ENCODE peak calls at places on chromosomes 3 and 15, in four cellular contexts. O, W, L and Y are unnamed samples. For H3K4me1 and H3K9me3, the result is how much of the 10 kb centered on the place peaks cover.

GRCh38 chr3:56980798-56981390 is 79.6 kb upstream of the SPATA12 start:
- DNase-seq in O (peak), W (no peak), L (no peak), Y (peak)

GRCh38 chr3:137171834-137172603 is 214.2 kb downstream of the IL20RB start:
- DNase-seq in O (no peak), W (no peak), L (no peak), Y (no peak)

GRCh38 chr3:104044002-104044401 is 1322.7 kb upstream of the ALCAM start:
- DNase-seq in O (peak), W (no peak), L (no peak), Y (no peak)

GRCh38 chr3:57952208-57952631 is 56.0 kb upstream of the FLNB start:
- DNase-seq in O (peak), W (no peak), L (peak), Y (no peak)

GRCh38 chr15:56732881-56733130 is 503 bp downstream of the ZNF280D start:
- DNase-seq in O (no peak), W (no peak), L (no peak), Y (no peak)

GRCh38 chr15:33022629-33023028 is 171.9 kb downstream of the FMN1 start:
- DNase-seq in O (peak), W (peak), L (peak), Y (no peak)

GRCh38 chr3:56347219-56347871 is 120.9 kb downstream of the ERC2 start:
- DNase-seq in O (no peak), W (peak), L (peak), Y (no peak)

GRCh38 chr3:127908202-127908601 is 6.8 kb upstream of the KBTBD12 start:
- DNase-seq in O (no peak), W (no peak), L (no peak), Y (no peak)

GRCh38 chr3:196268270-196269163 is 19.0 kb downstream of the PCYT1A start:
- DNase-seq in O (peak), W (no peak), L (no peak), Y (no peak)

GRCh38 chr3:105806361-105806760 is 62.5 kb downstream of the CBLB start:
- DNase-seq in O (no peak), W (no peak), L (no peak), Y (no peak)

GRCh38 chr15:69556344-69556743 is 103.7 kb downstream of the RPLP1 start:
- DNase-seq in O (no peak), W (no peak), L (no peak), Y (no peak)

GRCh38 chr3:39088889-39089288 is 18.5 kb downstream of the GORASP1 start:
- DNase-seq in O (peak), W (no peak), L (no peak), Y (no peak)

GRCh38 chr3:114449271-114450007 is 155.6 kb downstream of the TIGIT start:
- DNase-seq in O (no peak), W (no peak), L (no peak), Y (no peak)

GRCh38 chr3:79019137-79019923 is 748.5 kb downstream of the ROBO1 start:
- DNase-seq in O (peak), W (peak), L (peak), Y (no peak)

GRCh38 chr3:150105886-150106612 is 135.4 kb upstream of the PFN2 start:
- DNase-seq in O (no peak), W (no peak), L (no peak), Y (no peak)

GRCh38 chr3:93843981-93844380 is 129.7 kb downstream of the PROS1 start:
- DNase-seq in O (peak), W (no peak), L (no peak), Y (no peak)

GRCh38 chr15:45128971-45129639 is 574 bp downstream of the DUOXA1 start:
- DNase-seq in O (no peak), W (no peak), L (peak), Y (no peak)

GRCh38 chr3:36988336-36988735 is 4.6 kb downstream of the EPM2AIP1 start:
- DNase-seq in O (no peak), W (no peak), L (no peak), Y (no peak)

GRCh38 chr15:98896802-98897732 is 110.5 kb downstream of the PGPEP1L start:
- DNase-seq in O (peak), W (no peak), L (no peak), Y (no peak)

GRCh38 chr3:123623346-123623880 is 38.6 kb upstream of the HACD2 start:
- DNase-seq in O (no peak), W (no peak), L (no peak), Y (no peak)

GRCh38 chr3:143843607-143844006 is 4.7 kb downstream of the SLC9A9 start:
- DNase-seq in O (no peak), W (no peak), L (no peak), Y (no peak)

GRCh38 chr15:38930851-38931572 is 366.4 kb upstream of the RASGRP1 start:
- DNase-seq in O (peak), W (no peak), L (no peak), Y (no peak)

GRCh38 chr3:10918011-10918410 is 74.5 kb upstream of the SLC6A1 start:
- DNase-seq in O (no peak), W (no peak), L (no peak), Y (no peak)

GRCh38 chr3:164514576-164514975 is 563.7 kb downstream of the SI start:
- DNase-seq in O (no peak), W (no peak), L (no peak), Y (no peak)

GRCh38 chr3:135844381-135844780 is 121.1 kb upstream of the PPP2R3A start:
- DNase-seq in O (no peak), W (no peak), L (no peak), Y (no peak)

GRCh38 chr3:159654183-159655134 is 334.2 kb upstream of the IL12A start:
- DNase-seq in O (no peak), W (no peak), L (no peak), Y (no peak)

GRCh38 chr3:50272911-50273688 is 4.2 kb downstream of the SEMA3B start:
- DNase-seq in O (peak), W (peak), L (peak), Y (peak)

GRCh38 chr3:178170698-178171535 is 365.3 kb upstream of the KCNMB2 start:
- DNase-seq in O (peak), W (no peak), L (no peak), Y (no peak)

GRCh38 chr3:115040673-115041286 is 106.3 kb downstream of the ZBTB20 start:
- DNase-seq in O (peak), W (no peak), L (peak), Y (peak)

GRCh38 chr15:73991260-73991659 is 835 bp downstream of the STOML1 start:
- DNase-seq in O (peak), W (peak), L (peak), Y (no peak)

GRCh38 chr3:184305577-184305976 is 6.5 kb downstream of the PSMD2 start:
- DNase-seq in O (peak), W (no peak), L (no peak), Y (no peak)

GRCh38 chr3:71647751-71648150 is 64.2 kb upstream of the FOXP1 start:
- DNase-seq in O (no peak), W (no peak), L (no peak), Y (no peak)

GRCh38 chr15:45333550-45333949 is 44.8 kb downstream of the GATM start:
- DNase-seq in O (peak), W (no peak), L (no peak), Y (no peak)

GRCh38 chr15:59372352-59373211 is at the start of gene MYO1E:
- DNase-seq in O (peak), W (peak), L (peak), Y (no peak)

DNA sequence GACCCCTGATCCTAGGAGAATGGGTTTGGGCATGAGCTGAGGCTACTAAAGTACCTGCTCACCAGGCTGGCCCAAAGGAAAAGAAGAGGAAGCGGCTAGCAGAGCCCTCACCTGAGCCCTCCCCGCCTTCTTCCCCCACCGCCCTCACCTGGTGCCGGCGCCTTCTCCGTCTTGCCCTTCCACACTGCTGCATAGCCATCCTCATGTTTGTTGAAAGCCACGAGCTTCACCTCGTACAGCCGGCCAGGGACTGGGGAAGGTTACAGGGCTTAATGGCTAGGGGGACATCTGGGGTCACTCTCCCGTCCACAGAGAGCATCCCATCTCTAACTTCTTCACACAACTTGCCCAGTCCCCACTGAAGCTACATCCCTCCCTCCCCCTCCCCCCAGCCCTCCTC is 13.9 kb upstream of the IGDCC3 start:
- DNase-seq in O (no peak), W (no peak), L (no peak), Y (no peak)
- H3K4me3 ChIP-seq in O (no peak), W (no peak), L (no peak), Y (no peak)

DNA sequence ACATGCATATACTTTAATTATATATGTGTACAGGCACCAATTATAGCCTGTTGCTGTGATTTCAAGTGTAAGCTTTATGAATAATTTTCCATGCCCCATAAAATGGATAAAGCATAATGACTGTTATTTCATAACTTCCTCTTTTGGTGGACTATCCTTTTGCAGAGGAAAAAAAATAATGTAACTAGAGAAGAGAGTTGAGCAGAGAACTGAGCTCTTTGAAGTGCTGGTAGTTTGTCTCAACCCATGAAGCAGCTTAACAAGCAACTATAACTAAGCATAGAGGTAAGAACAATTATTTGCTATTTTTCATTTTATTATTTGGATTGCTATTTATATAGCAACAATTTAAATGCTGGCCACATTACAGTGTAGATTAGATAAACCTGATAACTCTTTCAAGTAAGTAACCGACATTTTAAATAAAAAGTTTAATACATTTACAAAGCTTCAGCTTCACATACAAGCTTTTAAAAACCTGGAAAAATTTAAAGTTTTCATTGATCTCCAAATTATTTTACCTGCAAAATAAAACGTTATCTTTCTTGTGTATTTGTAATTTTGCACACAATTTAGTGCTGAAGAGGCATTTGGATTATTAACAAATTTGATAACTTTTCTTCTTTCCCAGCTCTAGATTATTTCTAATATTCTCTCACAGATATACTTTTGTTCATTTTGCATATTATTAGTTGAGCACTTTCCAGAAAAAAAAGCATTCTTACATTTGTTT is 24.4 kb upstream of the MBNL1 start:
- DNase-seq in O (no peak), W (no peak), L (no peak), Y (no peak)
- H3K4me1 ChIP-seq in O (under half), W (under half), L (under half), Y (under half)

GRCh38 chr15:29087521-29088285 is 181.9 kb downstream of the NSMCE3 start:
- DNase-seq in O (no peak), W (no peak), L (no peak), Y (no peak)

GRCh38 chr15:29086891-29087290 is 182.7 kb downstream of the NSMCE3 start:
- DNase-seq in O (no peak), W (no peak), L (no peak), Y (no peak)

GRCh38 chr15:29090617-29091466 is 178.8 kb downstream of the NSMCE3 start:
- DNase-seq in O (peak), W (no peak), L (peak), Y (peak)

GRCh38 chr15:29089731-29090616 is 179.6 kb downstream of the NSMCE3 start:
- DNase-seq in O (peak), W (no peak), L (peak), Y (peak)

GRCh38 chr15:29088666-29089065 is 181.0 kb downstream of the NSMCE3 start:
- DNase-seq in O (no peak), W (no peak), L (no peak), Y (no peak)
- H3K9me3 ChIP-seq in O (under half), W (under half), L (under half), Y (under half)

DNA sequence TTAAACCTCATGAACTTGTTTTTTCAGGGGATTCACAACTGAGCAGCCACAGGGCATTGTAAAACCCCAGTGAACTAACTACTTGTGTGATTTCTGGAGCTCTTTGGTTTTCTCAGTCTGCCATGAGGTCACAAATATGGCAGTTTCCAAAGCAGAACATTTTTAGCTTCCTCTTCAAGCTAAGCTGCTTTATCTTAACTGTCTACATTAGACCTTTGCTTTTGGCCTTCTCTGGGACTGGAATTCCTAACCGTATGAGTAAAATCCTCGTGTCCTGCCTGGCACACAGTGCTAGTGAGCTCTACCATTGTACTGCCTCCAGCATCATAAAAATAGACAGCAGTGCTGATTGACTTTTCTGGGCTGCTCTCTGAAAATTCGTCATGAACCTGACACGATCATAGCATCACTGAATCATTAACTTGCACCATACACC is 22.1 kb downstream of the CDIN1 start:
- DNase-seq in O (peak), W (no peak), L (no peak), Y (no peak)
- H3K4me3 ChIP-seq in O (no peak), W (no peak), L (no peak), Y (no peak)

DNA sequence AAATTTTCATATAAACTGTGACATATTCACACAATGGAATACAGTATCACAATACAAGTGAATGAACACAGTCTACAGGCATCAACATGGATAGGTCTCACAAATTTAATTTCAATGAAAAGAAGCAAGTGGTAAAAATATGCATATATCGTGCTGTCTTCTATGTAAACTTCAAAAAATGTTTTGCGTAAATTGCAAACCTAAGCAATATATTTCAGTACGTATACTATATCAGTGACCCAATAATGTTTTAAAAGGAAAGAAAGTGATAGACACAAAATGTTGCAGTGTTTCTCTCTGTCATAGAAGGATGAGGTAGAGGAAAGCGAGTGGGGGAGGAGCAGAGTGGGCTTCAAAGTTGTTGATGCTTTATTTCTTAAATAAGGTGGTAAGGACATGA is 468.4 kb upstream of the CNTN3 start:
- DNase-seq in O (no peak), W (no peak), L (no peak), Y (no peak)
- H3K4me1 ChIP-seq in O (under half), W (under half), L (under half), Y (under half)

DNA sequence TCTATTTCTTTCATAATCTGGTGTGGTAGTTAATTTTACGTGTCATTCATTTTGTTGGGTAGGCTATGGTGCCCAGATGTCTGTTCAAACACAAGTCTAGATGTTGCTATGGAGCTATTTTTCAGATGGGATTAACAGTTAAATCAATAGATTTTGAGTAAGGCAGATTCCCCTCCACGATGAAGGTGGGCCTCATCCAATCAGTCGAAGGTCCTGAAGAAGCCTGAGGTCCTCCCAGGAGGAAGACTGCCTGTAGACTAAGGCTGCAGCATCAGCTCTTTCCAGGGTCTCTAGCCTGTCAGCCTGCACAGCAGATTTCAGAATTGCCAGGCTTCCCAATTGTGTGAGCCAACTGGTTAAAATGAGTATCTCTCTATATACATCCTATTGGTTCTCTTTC is 92.9 kb downstream of the GABRB3 start:
- DNase-seq in O (no peak), W (no peak), L (no peak), Y (no peak)
- H3K9me3 ChIP-seq in O (under half), W (half or more), L (under half), Y (under half)

GRCh38 chr3:99248130-99248529 is 346.6 kb upstream of the DCBLD2 start:
- DNase-seq in O (peak), W (no peak), L (no peak), Y (no peak)

GRCh38 chr3:99250272-99250671 is 348.8 kb upstream of the DCBLD2 start:
- DNase-seq in O (no peak), W (no peak), L (no peak), Y (no peak)

GRCh38 chr3:99250821-99251355 is 349.4 kb upstream of the DCBLD2 start:
- DNase-seq in O (peak), W (no peak), L (no peak), Y (no peak)

GRCh38 chr3:99248913-99249312 is 347.4 kb upstream of the DCBLD2 start:
- DNase-seq in O (no peak), W (no peak), L (no peak), Y (no peak)

GRCh38 chr3:99249627-99250026 is 348.1 kb upstream of the DCBLD2 start:
- DNase-seq in O (no peak), W (no peak), L (no peak), Y (no peak)
- H3K4me3 ChIP-seq in O (no peak), W (no peak), L (no peak), Y (no peak)

GRCh38 chr3:126484662-126485061 is 9.0 kb upstream of the ZXDC start:
- DNase-seq in O (no peak), W (no peak), L (no peak), Y (no peak)
- H3K4me1 ChIP-seq in O (under half), W (under half), L (under half), Y (under half)

GRCh38 chr15:95565702-95566101 is 764.8 kb upstream of the NR2F2 start:
- DNase-seq in O (no peak), W (no peak), L (no peak), Y (no peak)

GRCh38 chr15:95563634-95564033 is 766.9 kb upstream of the NR2F2 start:
- DNase-seq in O (no peak), W (no peak), L (no peak), Y (no peak)

GRCh38 chr15:95565201-95565600 is 765.3 kb upstream of the NR2F2 start:
- DNase-seq in O (no peak), W (no peak), L (no peak), Y (no peak)

DNA sequence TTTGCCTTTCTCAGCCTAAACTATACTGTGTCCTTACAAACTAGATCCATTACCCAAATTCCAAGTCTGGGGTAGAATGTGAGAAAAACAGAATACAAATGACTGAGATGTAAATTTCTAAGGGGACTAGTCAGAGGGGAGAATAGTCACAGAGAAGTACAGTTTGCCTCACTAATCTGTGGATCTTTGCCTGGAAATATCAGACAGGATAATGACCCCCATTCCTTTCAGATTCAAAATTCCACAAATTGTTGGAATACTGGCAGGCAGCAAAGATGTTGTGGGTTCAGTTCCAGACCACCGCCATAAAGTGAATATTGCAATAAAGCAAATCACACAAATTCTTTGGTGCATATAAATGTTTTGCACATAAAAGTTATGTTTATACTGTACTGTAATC is 762.8 kb upstream of the NR2F2 start:
- DNase-seq in O (no peak), W (no peak), L (no peak), Y (no peak)
- H3K9me3 ChIP-seq in O (under half), W (under half), L (under half), Y (under half)